ENCODE peak calls at places on chromosome 1, in five cellular contexts. Z, C, O, U and M are unnamed samples.

GRCh38 chr1:77394166-77394565 is 112.3 kb downstream of the AK5 start:
- DNase-seq in U (no peak), C (no peak), O (peak; percentile 38), Z (no peak), M (peak; percentile 34)

GRCh38 chr1:52677407-52677806 is 20.7 kb downstream of the COA7 start:
- DNase-seq in C (no peak), Z (no peak), O (no peak), U (no peak), M (no peak)

GRCh38 chr1:100152271-100152670 is 19.3 kb downstream of the TRMT13 start:
- DNase-seq in Z (no peak), O (no peak), U (no peak), C (no peak), M (no peak)

GRCh38 chr1:221576268-221576667 is 165.6 kb downstream of the DUSP10 start:
- DNase-seq in Z (no peak), O (peak; percentile 53), U (no peak), C (peak; percentile 2), M (peak; percentile 49)

GRCh38 chr1:151310986-151311385 is 16.2 kb downstream of the PI4KB start:
- DNase-seq in C (no peak), U (no peak), Z (no peak), O (peak; percentile 48), M (no peak)

GRCh38 chr1:32919811-32920733 is 18.9 kb upstream of the TMEM54 start:
- DNase-seq in U (no peak), O (peak; percentile 59), C (peak; percentile 17), Z (no peak), M (peak; percentile 74)

GRCh38 chr1:77084457-77084856 is 134.8 kb downstream of the PIGK start:
- DNase-seq in Z (no peak), C (no peak), O (no peak), U (no peak), M (no peak)

GRCh38 chr1:218521414-218522169 is 176.5 kb downstream of the TGFB2 start:
- DNase-seq in C (no peak), U (no peak), Z (peak; percentile 63), O (peak; percentile 65), M (peak; percentile 61)

GRCh38 chr1:19511117-19511516 is 25.8 kb upstream of the CAPZB start:
- DNase-seq in C (no peak), O (no peak), U (no peak), Z (no peak), M (no peak)

GRCh38 chr1:109918077-109918606 is 7.5 kb downstream of the CSF1 start:
- DNase-seq in U (no peak), O (no peak), C (no peak), Z (peak; percentile 31), M (no peak)

GRCh38 chr1:109634771-109635750 is 15.4 kb downstream of the AMPD2 start:
- DNase-seq in O (no peak), C (no peak), Z (no peak), U (no peak), M (no peak)